ENCODE peak calls at places on chromosome 9, in nine cellular contexts. R is GM10248; C is fibroblast of mammary gland; H is heart left ventricle; F is sigmoid colon; O is Caco-2; K is IMR-90; A is CD8-positive, alpha-beta T cell; S is tibial nerve. W is an unnamed sample.

GRCh38 chr9:92404437-92404836 is at the start of gene OGN:
- DNase-seq in R (no peak), C (peak), H (no peak), F (no peak), O (no peak), K (peak), A (no peak), S (no peak), W (no peak)

GRCh38 chr9:3224931-3225330 is 300.9 kb downstream of the RFX3 start:
- DNase-seq in R (no peak), C (no peak), H (no peak), F (no peak), O (no peak), K (no peak), A (no peak), S (no peak), W (no peak)

GRCh38 chr9:34171753-34172535 is 6.9 kb upstream of the UBAP1 start:
- DNase-seq in R (peak), C (no peak), H (peak), F (no peak), O (no peak), K (no peak), A (peak), S (no peak), W (no peak)

GRCh38 chr9:107875571-107875980 is 386.0 kb upstream of the KLF4 start:
- DNase-seq in R (no peak), C (peak), H (no peak), F (no peak), O (no peak), K (no peak), A (no peak), S (no peak), W (no peak)

GRCh38 chr9:125039544-125039943 is 98.7 kb upstream of the GOLGA1 start:
- DNase-seq in R (no peak), C (no peak), H (no peak), F (no peak), O (no peak), K (no peak), A (no peak), S (no peak), W (no peak)

GRCh38 chr9:15187589-15187988 is 119.4 kb downstream of the TTC39B start:
- DNase-seq in R (no peak), C (no peak), H (no peak), F (no peak), O (no peak), K (no peak), A (no peak), S (no peak), W (no peak)

GRCh38 chr9:92807031-92807756 is 42.6 kb upstream of the BICD2 start:
- DNase-seq in R (no peak), C (no peak), H (no peak), F (no peak), O (no peak), K (no peak), A (no peak), S (no peak), W (no peak)

GRCh38 chr9:14961372-14962068 is 51.3 kb upstream of the FREM1 start:
- DNase-seq in R (no peak), C (peak), H (no peak), F (no peak), O (peak), K (no peak), A (no peak), S (no peak), W (no peak)

GRCh38 chr9:134597041-134597913 is 44.3 kb upstream of the COL5A1 start:
- DNase-seq in R (no peak), C (peak), H (no peak), F (no peak), O (no peak), K (peak), A (no peak), S (peak), W (peak)

GRCh38 chr9:127397722-127398647 is 1.0 kb downstream of the SLC2A8 start:
- DNase-seq in R (peak), C (peak), H (peak), F (peak), O (peak), K (peak), A (no peak), S (no peak), W (peak)

GRCh38 chr9:136535070-136535469 is 10.8 kb downstream of the NOTCH1 start:
- DNase-seq in R (no peak), C (no peak), H (no peak), F (no peak), O (no peak), K (no peak), A (no peak), S (no peak), W (no peak)

GRCh38 chr9:92094655-92095054 is 20.6 kb downstream of the SPTLC1 start:
- DNase-seq in R (no peak), C (peak), H (no peak), F (no peak), O (no peak), K (peak), A (no peak), S (no peak), W (no peak)

DNA sequence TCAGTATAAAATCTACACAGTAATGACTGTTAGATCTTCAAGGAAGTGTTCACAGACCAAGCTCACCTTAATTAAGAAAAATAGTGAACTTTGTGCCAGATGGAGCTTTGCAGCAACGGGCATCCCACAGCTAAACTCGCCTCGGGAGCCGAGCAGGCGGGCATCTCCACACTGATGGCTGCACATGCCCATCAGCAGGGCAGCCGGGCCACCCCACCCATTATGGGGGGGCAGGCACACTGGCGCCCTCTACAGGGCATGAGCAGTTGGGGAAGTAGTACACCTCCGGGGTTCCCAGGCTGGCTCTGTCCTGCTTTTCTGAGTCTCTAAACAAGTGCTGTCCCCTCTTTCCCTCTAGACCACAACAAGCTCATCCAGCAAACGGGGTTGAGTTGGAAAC is 21.6 kb downstream of the ANKS6 start:
- DNase-seq in R (peak), C (peak), H (no peak), F (no peak), O (no peak), K (no peak), A (no peak), S (no peak), W (no peak)
- TF ChIP-seq CTCF in R (peak), C (peak), H (peak), F (no peak), O (peak), K (peak), A (peak), S (peak), W (no peak)

DNA sequence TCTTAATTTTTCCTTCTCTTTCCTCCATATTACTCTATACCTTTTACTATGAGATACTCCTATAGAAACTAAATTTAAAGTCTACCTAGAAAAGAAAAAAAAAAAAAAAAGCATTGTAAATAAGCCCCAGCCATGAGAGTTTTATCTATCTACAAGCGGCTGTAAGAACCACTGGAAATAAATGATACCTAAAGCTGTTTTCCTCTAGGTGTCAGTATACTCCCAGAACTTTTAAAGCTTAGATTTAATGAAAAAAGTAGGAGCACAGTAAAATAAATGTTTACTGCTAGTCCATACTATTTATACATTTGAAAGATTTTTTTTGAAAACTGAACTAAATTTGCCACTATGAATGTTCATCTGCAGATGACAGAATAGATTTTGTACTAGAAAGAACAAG is 26.2 kb downstream of the TYRP1 start:
- DNase-seq in R (no peak), C (peak), H (no peak), F (no peak), O (no peak), K (peak), A (no peak), S (no peak), W (no peak)
- TF ChIP-seq CTCF in R (peak), C (peak), H (peak), F (peak), O (peak), K (peak), A (no peak), S (peak), W (peak)

GRCh38 chr9:79572891-79573696 is 1.3 kb downstream of the TLE4 start:
- DNase-seq in R (peak), C (no peak), H (peak), F (peak), O (no peak), K (no peak), A (peak), S (no peak), W (peak)
- TF ChIP-seq CTCF in R (peak), C (no peak), H (no peak), F (no peak), O (no peak), K (peak), A (no peak), S (no peak), W (no peak)

GRCh38 chr9:111627260-111627963 is 3.7 kb upstream of the DNAJC25 start:
- DNase-seq in R (no peak), C (no peak), H (no peak), F (no peak), O (peak), K (no peak), A (no peak), S (no peak), W (no peak)
- TF ChIP-seq CTCF in R (no peak), C (no peak), H (no peak), F (no peak), O (no peak), K (no peak), A (no peak), S (no peak), W (no peak)

DNA sequence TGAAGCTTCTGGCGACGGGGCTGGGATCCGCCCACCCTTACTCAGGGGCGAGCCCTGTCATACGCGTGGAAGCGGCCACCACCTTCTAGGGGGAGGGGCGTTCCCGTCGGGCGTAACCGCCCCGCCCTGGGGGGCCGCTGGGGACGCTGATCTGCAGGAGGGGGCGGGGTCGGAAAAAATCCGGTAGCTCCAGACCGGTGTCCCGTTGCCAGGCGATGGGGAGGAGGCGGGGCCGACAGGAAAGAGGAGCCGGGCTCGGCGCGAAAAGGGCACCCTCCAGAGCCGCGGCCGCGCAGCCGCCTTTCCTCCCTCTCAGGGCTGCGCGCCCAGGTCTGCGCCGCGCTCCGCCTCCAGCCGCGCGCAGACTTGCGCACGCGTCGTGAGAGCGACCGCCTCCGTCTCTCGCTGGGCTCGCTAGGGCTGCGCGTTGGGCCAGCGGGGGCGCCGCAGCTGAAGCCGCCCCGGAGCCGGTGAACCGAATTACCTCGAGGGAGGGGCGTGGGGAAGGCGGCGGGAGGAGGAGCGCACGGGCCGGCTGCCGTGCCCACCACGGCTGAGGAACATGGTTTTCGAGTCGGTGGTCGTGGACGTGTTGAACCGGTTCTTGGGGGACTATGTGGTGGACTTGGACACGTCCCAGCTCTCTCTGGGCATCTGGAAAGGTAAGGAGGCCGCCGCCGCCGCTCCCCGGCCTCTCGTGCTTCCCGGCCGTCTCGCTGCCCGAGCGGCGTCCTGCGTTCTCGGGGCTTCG is at the start of gene VPS13A:
- DNase-seq in R (peak), C (peak), H (peak), F (peak), O (peak), K (peak), A (peak), S (peak), W (peak)
- TF ChIP-seq CTCF in R (peak), C (no peak), H (no peak), F (no peak), O (peak), K (peak), A (no peak), S (no peak), W (no peak)

DNA sequence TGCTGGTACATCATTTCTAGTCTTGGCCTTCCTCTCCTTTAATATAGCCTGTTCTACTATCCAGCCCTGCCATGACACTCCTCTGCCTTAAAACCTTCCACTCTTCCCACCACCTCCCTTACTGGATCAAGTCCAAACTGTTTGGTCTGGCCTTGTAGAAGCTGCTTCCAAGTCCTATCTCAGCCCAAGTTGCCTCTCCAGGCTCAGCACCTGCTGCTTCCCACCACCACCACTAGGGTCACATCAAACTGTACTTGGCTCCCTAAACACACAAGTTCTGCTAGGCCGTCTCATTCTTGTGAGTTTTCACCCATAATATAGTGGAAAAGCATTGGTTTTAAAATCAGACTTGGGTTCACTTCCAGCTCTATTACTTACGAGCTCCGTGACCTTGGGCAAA is 1.4 kb downstream of the NDUFA8 start:
- DNase-seq in R (peak), C (peak), H (no peak), F (no peak), O (peak), K (peak), A (peak), S (no peak), W (no peak)
- TF ChIP-seq CTCF in R (peak), C (peak), H (peak), F (no peak), O (peak), K (peak), A (peak), S (peak), W (no peak)

GRCh38 chr9:87111010-87111409 is 163.7 kb upstream of the GAS1 start:
- DNase-seq in R (no peak), C (peak), H (no peak), F (no peak), O (no peak), K (no peak), A (no peak), S (no peak), W (no peak)

GRCh38 chr9:87115790-87116189 is 168.5 kb upstream of the GAS1 start:
- DNase-seq in R (no peak), C (no peak), H (no peak), F (no peak), O (no peak), K (peak), A (no peak), S (no peak), W (no peak)

GRCh38 chr9:87116492-87116891 is 169.2 kb upstream of the GAS1 start:
- DNase-seq in R (no peak), C (no peak), H (peak), F (no peak), O (no peak), K (no peak), A (no peak), S (no peak), W (no peak)

GRCh38 chr9:87112656-87113055 is 165.3 kb upstream of the GAS1 start:
- DNase-seq in R (no peak), C (peak), H (no peak), F (no peak), O (no peak), K (peak), A (no peak), S (no peak), W (no peak)

GRCh38 chr9:87113892-87114291 is 166.6 kb upstream of the GAS1 start:
- DNase-seq in R (no peak), C (peak), H (no peak), F (no peak), O (no peak), K (no peak), A (no peak), S (no peak), W (no peak)
- TF ChIP-seq CTCF in R (no peak), C (peak), H (no peak), F (no peak), O (no peak), K (no peak), A (no peak), S (no peak), W (no peak)